ENCODE peak calls at places on chromosome 19, in six cellular contexts. B is PC-3, N is PC-9, G is endothelial cell of umbilical vein, R is fibroblast of lung, V is H1. P is an unnamed sample.

GRCh38 chr19:19866599-19867248 is 1.0 kb downstream of the ZNF253 start:
- DNase-seq in B (no peak), N (no peak), G (peak; percentile 12), R (peak; percentile 1), V (peak; percentile 83), P (no peak)

GRCh38 chr19:12749938-12750521 is 1.6 kb upstream of the BEST2 start:
- DNase-seq in B (peak; percentile 64), N (no peak), G (no peak), R (peak; percentile 44), V (no peak), P (no peak)

GRCh38 chr19:50205681-50206138 is 2.3 kb downstream of the MYH14 start:
- DNase-seq in B (no peak), N (peak; percentile 91), G (no peak), R (no peak), V (peak; percentile 64), P (no peak)

GRCh38 chr19:19514881-19515763 is at the start of gene TSSK6:
- DNase-seq in B (peak; percentile 20), N (peak; percentile 53), G (no peak), R (no peak), V (no peak), P (no peak)

GRCh38 chr19:47100290-47100689 is 13.3 kb downstream of the ZC3H4 start:
- DNase-seq in B (no peak), N (no peak), G (no peak), R (no peak), V (no peak), P (no peak)

GRCh38 chr19:30066781-30067759 is 125.0 kb downstream of the URI1 start:
- DNase-seq in B (no peak), N (no peak), G (no peak), R (no peak), V (no peak), P (no peak)

GRCh38 chr19:6723738-6724137 is 3.3 kb upstream of the C3 start:
- DNase-seq in B (no peak), N (peak; percentile 44), G (no peak), R (peak; percentile 36), V (no peak), P (no peak)

GRCh38 chr19:18294467-18294864 is 13.0 kb upstream of the JUND start:
- DNase-seq in B (peak; percentile 61), N (no peak), G (no peak), R (peak; percentile 34), V (no peak), P (no peak)

GRCh38 chr19:32040246-32040645 is 305.2 kb upstream of the ZNF507 start:
- DNase-seq in B (no peak), N (no peak), G (no peak), R (no peak), V (no peak), P (peak; percentile 62)

GRCh38 chr19:35533822-35534521 is 716 bp downstream of the GAPDHS start:
- DNase-seq in B (no peak), N (no peak), G (no peak), R (peak; percentile 26), V (peak; percentile 82), P (no peak)

GRCh38 chr19:17405250-17406038 is at the start of gene BST2:
- DNase-seq in B (no peak), N (peak; percentile 73), G (peak; percentile 84), R (peak; percentile 57), V (no peak), P (no peak)

GRCh38 chr19:18763674-18764590 is 27.2 kb downstream of the COMP start:
- DNase-seq in B (peak; percentile 82), N (peak; percentile 87), G (no peak), R (peak; percentile 75), V (no peak), P (no peak)

GRCh38 chr19:15154002-15154612 is 46.7 kb downstream of the NOTCH3 start:
- DNase-seq in B (peak; percentile 74), N (peak; percentile 70), G (peak; percentile 52), R (peak; percentile 40), V (peak; percentile 84), P (peak; percentile 40)

GRCh38 chr19:31988256-31988655 is 357.2 kb upstream of the ZNF507 start:
- DNase-seq in B (no peak), N (no peak), G (no peak), R (no peak), V (no peak), P (no peak)

GRCh38 chr19:35040826-35041547 is 534 bp upstream of the HPN start:
- DNase-seq in B (no peak), N (no peak), G (peak; percentile 62), R (no peak), V (peak; percentile 86), P (no peak)

GRCh38 chr19:50796634-50797428 is 6.6 kb downstream of the ACP4 start:
- DNase-seq in B (no peak), N (no peak), G (no peak), R (no peak), V (no peak), P (no peak)

GRCh38 chr19:48681127-48681470 is 8.3 kb upstream of the NTN5 start:
- DNase-seq in B (no peak), N (no peak), G (no peak), R (peak; percentile 92), V (no peak), P (no peak)

GRCh38 chr19:48676887-48677286 is 4.1 kb upstream of the NTN5 start:
- DNase-seq in B (no peak), N (peak; percentile 92), G (no peak), R (no peak), V (no peak), P (no peak)

GRCh38 chr19:48683349-48683748 is 10.5 kb upstream of the NTN5 start:
- DNase-seq in B (no peak), N (no peak), G (peak; percentile 73), R (peak; percentile 55), V (no peak), P (no peak)

GRCh38 chr19:48678201-48678600 is 5.4 kb upstream of the NTN5 start:
- DNase-seq in B (no peak), N (peak; percentile 66), G (no peak), R (no peak), V (no peak), P (no peak)

DNA sequence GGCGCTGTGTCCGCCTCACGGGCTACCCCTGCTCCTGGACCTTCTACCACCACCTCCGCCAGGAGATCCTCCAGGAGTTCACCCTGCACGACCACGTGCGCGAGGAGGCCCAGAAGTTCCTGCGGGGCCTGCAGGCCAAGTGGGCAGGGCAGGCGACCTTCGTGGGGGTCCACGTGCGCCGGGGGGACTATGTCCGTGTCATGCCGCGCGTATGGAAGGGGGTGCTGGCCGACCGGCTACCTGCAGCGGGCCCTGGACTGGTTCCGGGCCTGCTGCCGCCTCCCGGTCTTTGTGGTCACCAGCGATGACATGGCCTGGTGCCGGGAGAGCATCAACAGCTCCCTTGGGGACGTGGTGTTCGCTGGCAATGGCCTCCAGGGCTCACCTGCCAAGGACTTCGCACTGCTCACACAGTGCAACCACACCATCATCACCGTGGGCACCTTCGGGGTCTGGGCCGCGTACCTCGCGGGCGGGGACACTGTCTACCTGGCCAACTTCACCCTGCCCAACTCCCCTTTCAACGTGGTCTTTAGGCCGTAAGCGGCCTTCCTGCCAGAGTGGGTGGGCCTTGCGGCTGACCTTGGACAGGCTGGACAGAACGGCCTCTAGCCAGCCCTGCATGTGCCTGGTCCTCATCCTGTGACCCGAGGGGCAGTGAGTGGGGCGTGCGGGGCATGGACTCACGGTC is 7.8 kb upstream of the NTN5 start:
- DNase-seq in B (no peak), N (no peak), G (no peak), R (no peak), V (no peak), P (no peak)
- H3K27ac ChIP-seq in B (no peak overlapping the region), N (no peak overlapping the region), G (no peak overlapping the region), R (peak overlapping the region; percentile 32), V (no peak overlapping the region), P (no peak overlapping the region)

DNA sequence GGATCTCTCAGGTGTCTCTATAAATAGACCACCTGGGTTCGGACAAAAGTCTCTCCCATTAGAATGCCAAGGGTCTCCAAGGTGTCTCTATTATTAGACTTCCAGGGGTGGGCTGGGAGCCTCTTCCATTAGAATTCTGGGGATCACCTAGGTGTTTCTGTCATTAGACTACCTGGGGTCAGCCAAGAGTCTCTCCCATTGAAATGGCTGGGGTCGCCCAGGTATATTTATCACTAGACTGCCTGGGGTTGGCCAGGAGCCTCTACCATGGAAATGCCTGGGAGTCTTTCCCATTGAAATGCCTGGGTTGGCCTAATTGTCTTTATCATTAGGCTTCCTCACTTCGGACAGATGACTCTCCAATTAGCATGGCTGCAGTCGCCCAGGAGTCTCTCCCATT is 1565.5 kb downstream of the UQCRFS1 start:
- DNase-seq in B (no peak), N (no peak), G (no peak), R (no peak), V (no peak), P (no peak)
- TF ChIP-seq EZH2 in B (no peak), N (no peak), G (no peak), R (no peak), V (no peak), P (no peak)

DNA sequence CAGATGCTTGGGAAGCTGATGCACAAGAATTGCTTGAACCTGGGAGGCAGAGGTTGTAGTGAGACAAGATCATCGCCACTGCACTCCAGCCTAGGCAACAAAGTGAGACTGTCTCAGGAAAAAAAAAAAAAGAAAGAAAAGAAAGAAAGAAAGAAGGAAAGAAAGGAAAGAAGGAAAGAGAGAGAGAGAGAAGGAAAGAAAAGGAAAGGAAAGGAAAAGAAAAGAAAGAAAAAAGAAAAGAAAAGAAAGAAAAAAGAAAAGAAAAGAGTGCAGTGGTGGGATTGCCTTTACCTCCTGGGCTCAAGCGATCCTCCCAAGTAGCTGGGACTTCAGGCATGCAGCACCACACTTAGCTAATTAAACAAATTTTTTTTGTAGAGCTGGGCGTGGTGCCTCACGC is 12.9 kb downstream of the OLFM2 start:
- DNase-seq in B (no peak), N (no peak), G (no peak), R (no peak), V (no peak), P (no peak)
- H3K27ac ChIP-seq in B (no peak overlapping the region), N (no peak overlapping the region), G (no peak overlapping the region), R (no peak overlapping the region), V (no peak overlapping the region), P (no peak overlapping the region)

GRCh38 chr19:4580961-4581380 is 21.5 kb upstream of the SEMA6B start:
- DNase-seq in B (no peak), N (no peak), G (no peak), R (no peak), V (peak; percentile 52), P (no peak)
- TF ChIP-seq EZH2 in B (no peak), N (no peak), G (no peak), R (peak; percentile 70), V (no peak), P (no peak)